ENCODE peak calls at places on chromosomes 5 and 9, in ten cellular contexts. S is A549; K is fibroblast of lung; X is SK-N-MC; F is coronary artery; O is mesendoderm; M is esophagus squamous epithelium; V is psoas muscle; E is caudate nucleus; I is CD4-positive, alpha-beta T cell. D is an unnamed sample.

GRCh38 chr5:17412760-17413671 is 85.0 kb upstream of the TAF11L2 start:
- DNase-seq in S (peak), K (no peak), X (no peak), F (no peak), O (peak), M (no peak), V (no peak), E (no peak), I (no peak), D (no peak)

GRCh38 chr9:121240394-121241145 is 27.4 kb upstream of the GSN start:
- DNase-seq in S (no peak), K (no peak), X (no peak), F (no peak), O (no peak), M (no peak), V (no peak), E (no peak), I (no peak), D (no peak)

GRCh38 chr9:115000217-115000639 is 69.8 kb upstream of the TNFSF8 start:
- DNase-seq in S (no peak), K (no peak), X (no peak), F (no peak), O (no peak), M (no peak), V (no peak), E (no peak), I (no peak), D (no peak)

GRCh38 chr5:4330327-4330726 is 734.7 kb downstream of the IRX1 start:
- DNase-seq in S (no peak), K (no peak), X (no peak), F (no peak), O (no peak), M (no peak), V (no peak), E (no peak), I (no peak), D (no peak)

GRCh38 chr5:149959406-149960236 is 937 bp upstream of the SLC26A2 start:
- DNase-seq in S (peak), K (peak), X (no peak), F (no peak), O (peak), M (no peak), V (no peak), E (no peak), I (peak), D (peak)

GRCh38 chr5:74241751-74242140 is 398.8 kb downstream of the ENC1 start:
- DNase-seq in S (no peak), K (peak), X (no peak), F (no peak), O (peak), M (no peak), V (no peak), E (no peak), I (no peak), D (no peak)

GRCh38 chr9:137694236-137694959 is 75.6 kb downstream of the EHMT1 start:
- DNase-seq in S (no peak), K (no peak), X (no peak), F (no peak), O (no peak), M (no peak), V (no peak), E (no peak), I (no peak), D (no peak)

GRCh38 chr5:2851895-2852294 is 100.4 kb upstream of the IRX2 start:
- DNase-seq in S (no peak), K (no peak), X (no peak), F (no peak), O (no peak), M (no peak), V (no peak), E (no peak), I (no peak), D (no peak)

GRCh38 chr9:93096811-93097382 is 880 bp downstream of the CARD19 start:
- DNase-seq in S (no peak), K (no peak), X (no peak), F (peak), O (no peak), M (no peak), V (no peak), E (no peak), I (no peak), D (no peak)

GRCh38 chr9:96008502-96009222 is 133.2 kb downstream of the ERCC6L2 start:
- DNase-seq in S (no peak), K (no peak), X (no peak), F (no peak), O (no peak), M (no peak), V (peak), E (no peak), I (no peak), D (peak)

GRCh38 chr5:98585661-98586310 is 187.7 kb upstream of the RGMB start:
- DNase-seq in S (no peak), K (peak), X (no peak), F (no peak), O (no peak), M (no peak), V (no peak), E (no peak), I (no peak), D (no peak)

GRCh38 chr9:76255781-76256455 is 138.3 kb downstream of the RFK start:
- DNase-seq in S (peak), K (peak), X (no peak), F (peak), O (no peak), M (no peak), V (peak), E (no peak), I (no peak), D (no peak)

GRCh38 chr5:97142521-97143254 is at the start of gene LIX1:
- DNase-seq in S (peak), K (peak), X (no peak), F (no peak), O (peak), M (no peak), V (no peak), E (no peak), I (peak), D (no peak)

GRCh38 chr5:15008911-15009310 is 137.3 kb upstream of the ANKH start:
- DNase-seq in S (peak), K (peak), X (no peak), F (no peak), O (no peak), M (no peak), V (no peak), E (no peak), I (no peak), D (no peak)

GRCh38 chr5:178612299-178612698 is 14.6 kb downstream of the CLK4 start:
- DNase-seq in S (no peak), K (no peak), X (no peak), F (no peak), O (no peak), M (no peak), V (no peak), E (no peak), I (no peak), D (no peak)

GRCh38 chr5:129945779-129946270 is 41.6 kb downstream of the CHSY3 start:
- DNase-seq in S (no peak), K (peak), X (no peak), F (no peak), O (no peak), M (no peak), V (no peak), E (no peak), I (no peak), D (no peak)

GRCh38 chr5:150017606-150018005 is 17.1 kb downstream of the HMGXB3 start:
- DNase-seq in S (peak), K (peak), X (no peak), F (no peak), O (no peak), M (no peak), V (no peak), E (no peak), I (no peak), D (no peak)

GRCh38 chr5:94072116-94072515 is 330.7 kb upstream of the POU5F2 start:
- DNase-seq in S (no peak), K (peak), X (no peak), F (no peak), O (no peak), M (no peak), V (no peak), E (no peak), I (no peak), D (no peak)

GRCh38 chr9:90870646-90871326 is 69.2 kb downstream of the SYK start:
- DNase-seq in S (peak), K (peak), X (no peak), F (no peak), O (peak), M (no peak), V (no peak), E (no peak), I (peak), D (peak)

GRCh38 chr5:42994285-42995151 is 45.6 kb downstream of the ANXA2R start:
- DNase-seq in S (peak), K (peak), X (peak), F (peak), O (peak), M (peak), V (peak), E (no peak), I (peak), D (peak)

GRCh38 chr5:161432798-161433197 is 113.7 kb downstream of the GABRB2 start:
- DNase-seq in S (no peak), K (no peak), X (no peak), F (no peak), O (no peak), M (no peak), V (no peak), E (no peak), I (no peak), D (no peak)

GRCh38 chr5:141326088-141326854 is 4.0 kb upstream of the PCDHGA1 start:
- DNase-seq in S (peak), K (peak), X (no peak), F (peak), O (peak), M (no peak), V (peak), E (peak), I (peak), D (peak)

GRCh38 chr9:87959916-87960581 is 14.3 kb downstream of the CDK20 start:
- DNase-seq in S (no peak), K (peak), X (no peak), F (no peak), O (peak), M (no peak), V (no peak), E (no peak), I (no peak), D (no peak)

GRCh38 chr5:112799661-112800060 is 61.4 kb upstream of the SRP19 start:
- DNase-seq in S (no peak), K (no peak), X (no peak), F (no peak), O (no peak), M (no peak), V (no peak), E (no peak), I (no peak), D (no peak)

GRCh38 chr5:37661227-37661920 is 178.5 kb downstream of the GDNF start:
- DNase-seq in S (no peak), K (no peak), X (no peak), F (no peak), O (no peak), M (no peak), V (no peak), E (no peak), I (no peak), D (no peak)

GRCh38 chr9:110069326-110070248 is 138.4 kb downstream of the C9orf152 start:
- DNase-seq in S (peak), K (peak), X (no peak), F (no peak), O (no peak), M (no peak), V (peak), E (no peak), I (no peak), D (no peak)

GRCh38 chr9:101366038-101366756 is 18.6 kb downstream of the BAAT start:
- DNase-seq in S (peak), K (peak), X (no peak), F (no peak), O (no peak), M (no peak), V (no peak), E (no peak), I (no peak), D (no peak)

GRCh38 chr5:127326438-127326837 is 35.8 kb downstream of the MEGF10 start:
- DNase-seq in S (peak), K (no peak), X (no peak), F (no peak), O (peak), M (no peak), V (no peak), E (no peak), I (no peak), D (no peak)

GRCh38 chr5:137737349-137738256 is 1.7 kb upstream of the KLHL3 start:
- DNase-seq in S (no peak), K (peak), X (no peak), F (no peak), O (peak), M (no peak), V (no peak), E (no peak), I (no peak), D (no peak)

GRCh38 chr9:22129633-22130032 is 120.5 kb upstream of the CDKN2B start:
- DNase-seq in S (no peak), K (no peak), X (no peak), F (no peak), O (no peak), M (no peak), V (no peak), E (no peak), I (no peak), D (no peak)

GRCh38 chr9:131585375-131585774 is 40.1 kb downstream of the PRRT1B start:
- DNase-seq in S (no peak), K (no peak), X (no peak), F (no peak), O (no peak), M (no peak), V (no peak), E (no peak), I (peak), D (peak)

GRCh38 chr9:130302785-130303612 is 37.4 kb downstream of the HMCN2 start:
- DNase-seq in S (no peak), K (no peak), X (no peak), F (no peak), O (no peak), M (no peak), V (no peak), E (no peak), I (no peak), D (no peak)
- H3K27ac ChIP-seq in S (no peak), K (no peak), X (no peak), F (no peak), O (no peak), M (peak), V (no peak), E (no peak), I (no peak), D (no peak)

GRCh38 chr9:35054871-35055644 is 17.4 kb downstream of the VCP start:
- DNase-seq in S (no peak), K (no peak), X (no peak), F (no peak), O (no peak), M (no peak), V (no peak), E (no peak), I (no peak), D (no peak)
- H3K27ac ChIP-seq in S (no peak), K (no peak), X (no peak), F (no peak), O (no peak), M (no peak), V (no peak), E (no peak), I (no peak), D (no peak)

GRCh38 chr9:128049788-128050187 is 17.3 kb downstream of the NAIF1 start:
- DNase-seq in S (no peak), K (no peak), X (no peak), F (no peak), O (peak), M (no peak), V (no peak), E (no peak), I (no peak), D (no peak)
- H3K27ac ChIP-seq in S (no peak), K (no peak), X (peak), F (no peak), O (no peak), M (peak), V (peak), E (no peak), I (no peak), D (no peak)

GRCh38 chr9:33442125-33442524 is 5.3 kb downstream of the AQP3 start:
- DNase-seq in S (no peak), K (no peak), X (no peak), F (no peak), O (no peak), M (no peak), V (no peak), E (no peak), I (no peak), D (no peak)
- H3K27ac ChIP-seq in S (peak), K (no peak), X (no peak), F (no peak), O (no peak), M (peak), V (no peak), E (no peak), I (no peak), D (no peak)

GRCh38 chr5:6377121-6377520 is 1.2 kb downstream of the MED10 start:
- DNase-seq in S (no peak), K (peak), X (no peak), F (no peak), O (no peak), M (no peak), V (no peak), E (no peak), I (no peak), D (no peak)
- H3K27ac ChIP-seq in S (peak), K (peak), X (no peak), F (no peak), O (no peak), M (peak), V (peak), E (no peak), I (peak), D (peak)

GRCh38 chr5:157180374-157181264 is at the start of gene ITK:
- DNase-seq in S (no peak), K (no peak), X (no peak), F (no peak), O (no peak), M (no peak), V (no peak), E (no peak), I (peak), D (peak)
- H3K27ac ChIP-seq in S (no peak), K (no peak), X (no peak), F (no peak), O (no peak), M (peak), V (no peak), E (no peak), I (peak), D (peak)

GRCh38 chr9:127360205-127360604 is 36.8 kb upstream of the SLC2A8 start:
- DNase-seq in S (no peak), K (no peak), X (no peak), F (no peak), O (no peak), M (no peak), V (no peak), E (no peak), I (no peak), D (no peak)
- H3K27ac ChIP-seq in S (no peak), K (no peak), X (no peak), F (peak), O (no peak), M (peak), V (peak), E (peak), I (no peak), D (no peak)

DNA sequence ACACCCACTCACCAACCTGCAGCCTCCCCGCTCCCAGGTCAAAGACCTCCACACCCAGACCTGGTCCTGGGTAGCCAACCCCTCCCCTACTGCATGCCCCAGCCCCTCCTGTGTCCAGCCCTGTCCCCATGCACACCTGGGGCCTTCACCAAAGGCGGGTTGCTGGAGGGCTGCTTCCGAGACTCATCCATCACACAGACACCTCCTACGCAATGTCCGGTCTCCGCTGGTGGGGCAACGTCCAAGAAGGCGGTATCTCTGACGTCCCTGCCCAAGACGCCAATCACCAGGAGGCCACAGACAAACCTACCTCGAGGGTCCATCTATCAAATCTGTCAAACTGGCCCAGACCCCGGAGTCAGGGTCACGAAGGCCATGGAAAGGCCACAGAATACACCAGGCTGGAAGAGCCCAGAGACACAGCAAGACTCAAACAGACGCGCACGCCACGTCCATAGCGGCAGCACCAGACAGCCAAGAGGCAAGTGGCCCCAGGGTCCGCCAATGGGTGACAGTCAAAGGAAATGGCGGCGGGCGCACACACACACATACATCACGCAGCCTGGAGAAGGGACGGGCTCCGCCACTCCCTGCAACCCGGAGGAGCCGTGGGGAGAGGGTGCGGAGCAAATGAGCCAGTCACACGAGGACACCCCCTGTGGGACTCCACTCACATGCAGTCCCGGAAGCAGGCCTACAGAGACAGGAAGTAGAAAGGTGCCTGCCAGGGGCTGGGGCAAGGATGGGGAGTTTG is 10.7 kb downstream of the NACC2 start:
- DNase-seq in S (no peak), K (no peak), X (no peak), F (no peak), O (no peak), M (no peak), V (no peak), E (no peak), I (no peak), D (no peak)
- H3K27ac ChIP-seq in S (no peak), K (no peak), X (peak), F (no peak), O (no peak), M (no peak), V (no peak), E (no peak), I (no peak), D (no peak)

GRCh38 chr5:36374275-36374862 is 72.7 kb upstream of the RANBP3L start:
- DNase-seq in S (no peak), K (peak), X (no peak), F (no peak), O (no peak), M (no peak), V (peak), E (no peak), I (no peak), D (no peak)
- H3K27ac ChIP-seq in S (no peak), K (no peak), X (no peak), F (no peak), O (no peak), M (peak), V (peak), E (peak), I (no peak), D (no peak)

GRCh38 chr9:133677126-133678010 is 41.2 kb downstream of the DBH start:
- DNase-seq in S (no peak), K (no peak), X (no peak), F (no peak), O (no peak), M (no peak), V (no peak), E (no peak), I (peak), D (peak)
- H3K27ac ChIP-seq in S (no peak), K (no peak), X (no peak), F (no peak), O (no peak), M (peak), V (no peak), E (no peak), I (peak), D (peak)

D was measured in CD8-positive, alpha-beta T cell.